ENCODE peak calls at places on chromosomes 1 and 21, in six cellular contexts. W is Karpas-422, X is fibroblast of lung, B is IMR-90, H is body of pancreas, D is bronchial epithelial cell. K is an unnamed sample. For H3K36me3 and H3K27me3, the result is how much of the 10 kb centered on the place peaks cover.

GRCh38 chr1:148354284-148354869 is 128.7 kb downstream of the PPIAL4G start:
- DNase-seq in W (no peak), D (no peak), B (no peak), X (no peak), H (no peak), K (peak)

GRCh38 chr1:236016083-236016482 is 48.8 kb downstream of the NID1 start:
- DNase-seq in X (peak), W (no peak), D (no peak), B (peak), H (peak), K (no peak)

GRCh38 chr1:61332196-61332753 is 249.9 kb downstream of the NFIA start:
- DNase-seq in W (no peak), X (no peak), H (no peak), B (no peak), D (no peak), K (no peak)

GRCh38 chr1:52635321-52636089 is 2.5 kb downstream of the SHISAL2A start:
- DNase-seq in W (no peak), X (no peak), H (no peak), B (no peak), D (peak), K (no peak)

GRCh38 chr1:72282271-72282656 is at the start of gene NEGR1:
- DNase-seq in W (no peak), D (peak), H (peak), B (peak), X (peak), K (peak)

GRCh38 chr1:197144570-197145325 is 1.7 kb downstream of the ASPM start:
- DNase-seq in D (peak), H (no peak), X (peak), B (peak), W (peak), K (no peak)

GRCh38 chr1:77948841-77949424 is 29.9 kb downstream of the FUBP1 start:
- DNase-seq in W (no peak), D (peak), B (peak), X (peak), H (peak), K (no peak)

GRCh38 chr1:37755290-37755689 is 9.6 kb downstream of the EPHA10 start:
- DNase-seq in W (no peak), D (peak), H (no peak), B (no peak), X (no peak), K (no peak)

GRCh38 chr1:16724718-16725438 is 15.4 kb upstream of the RNU1-4 start:
- DNase-seq in W (peak), D (no peak), X (no peak), H (no peak), B (no peak), K (peak)

GRCh38 chr1:10943991-10944730 is 68.3 kb upstream of the TARDBP start:
- DNase-seq in B (no peak), X (peak), W (no peak), H (peak), D (no peak), K (peak)

GRCh38 chr1:43590389-43590788 is 59.6 kb upstream of the KDM4A start:
- DNase-seq in W (peak), B (no peak), H (no peak), X (no peak), D (no peak), K (peak)

GRCh38 chr1:209398330-209398991 is 185.1 kb upstream of the CAMK1G start:
- DNase-seq in D (peak), W (no peak), X (peak), H (no peak), B (peak), K (no peak)

GRCh38 chr1:194833111-194833510 is 1646.7 kb upstream of the B3GALT2 start:
- DNase-seq in B (no peak), D (no peak), H (no peak), X (no peak), W (no peak), K (no peak)

GRCh38 chr21:35751171-35751570 is 309.2 kb downstream of the SETD4 start:
- DNase-seq in W (no peak), H (no peak), X (no peak), D (no peak), B (no peak), K (no peak)

GRCh38 chr1:156471496-156472490 is 28.8 kb downstream of the MEF2D start:
- DNase-seq in X (no peak), W (no peak), B (no peak), H (peak), D (no peak), K (peak)

GRCh38 chr1:150555198-150555970 is 6.2 kb downstream of the ADAMTSL4 start:
- DNase-seq in W (no peak), B (no peak), H (no peak), D (no peak), X (no peak), K (no peak)

GRCh38 chr1:85330206-85330605 is 53.8 kb upstream of the BCL10 start:
- DNase-seq in D (peak), H (no peak), X (peak), B (peak), W (no peak), K (peak)

GRCh38 chr1:55869050-55869449 is 653.9 kb upstream of the USP24 start:
- DNase-seq in X (no peak), W (no peak), D (no peak), H (peak), B (no peak), K (no peak)

GRCh38 chr1:109762821-109763645 is 690 bp downstream of the EPS8L3 start:
- DNase-seq in W (no peak), X (peak), D (peak), B (peak), H (peak), K (no peak)

GRCh38 chr21:30340714-30341573 is 3.5 kb upstream of the KRTAP27-1 start:
- DNase-seq in B (peak), W (peak), X (peak), D (peak), H (peak), K (peak)

GRCh38 chr1:179883739-179884138 is 1.7 kb downstream of the TOR1AIP1 start:
- DNase-seq in B (peak), X (no peak), D (peak), W (peak), H (no peak), K (peak)

GRCh38 chr1:45297604-45298356 is 28.9 kb upstream of the HPDL start:
- DNase-seq in X (no peak), W (no peak), H (no peak), B (no peak), D (no peak), K (no peak)

GRCh38 chr1:241639653-241640148 is 468 bp downstream of the CHML start:
- DNase-seq in H (no peak), X (peak), B (no peak), D (peak), W (no peak), K (peak)

GRCh38 chr1:248847956-248848561 is 10.0 kb downstream of the ZNF672 start:
- DNase-seq in H (no peak), B (no peak), X (no peak), D (no peak), W (no peak), K (no peak)

GRCh38 chr1:25484096-25484495 is 53.4 kb downstream of the MACO1 start:
- DNase-seq in W (no peak), X (no peak), D (no peak), B (no peak), H (peak), K (no peak)

GRCh38 chr1:154968731-154969130 is 1.8 kb downstream of the SHC1 start:
- DNase-seq in W (no peak), X (no peak), D (no peak), H (no peak), B (no peak), K (no peak)
- H3K4me3 ChIP-seq in W (no peak), X (peak), D (peak), H (no peak), B (peak), K (peak)

GRCh38 chr1:31003613-31004230 is 61.8 kb downstream of the PUM1 start:
- DNase-seq in X (no peak), B (no peak), D (no peak), H (no peak), W (no peak), K (no peak)
- H3K36me3 ChIP-seq in X (under half), B (under half), D (under half), H (under half), W (under half), K (under half)

GRCh38 chr1:19643113-19643512 is 998 bp upstream of the NBL1 start:
- DNase-seq in X (no peak), D (peak), W (no peak), B (no peak), H (no peak), K (peak)
- H3K27me3 ChIP-seq in X (under half), D (under half), W (under half), B (under half), H (under half), K (under half)

DNA sequence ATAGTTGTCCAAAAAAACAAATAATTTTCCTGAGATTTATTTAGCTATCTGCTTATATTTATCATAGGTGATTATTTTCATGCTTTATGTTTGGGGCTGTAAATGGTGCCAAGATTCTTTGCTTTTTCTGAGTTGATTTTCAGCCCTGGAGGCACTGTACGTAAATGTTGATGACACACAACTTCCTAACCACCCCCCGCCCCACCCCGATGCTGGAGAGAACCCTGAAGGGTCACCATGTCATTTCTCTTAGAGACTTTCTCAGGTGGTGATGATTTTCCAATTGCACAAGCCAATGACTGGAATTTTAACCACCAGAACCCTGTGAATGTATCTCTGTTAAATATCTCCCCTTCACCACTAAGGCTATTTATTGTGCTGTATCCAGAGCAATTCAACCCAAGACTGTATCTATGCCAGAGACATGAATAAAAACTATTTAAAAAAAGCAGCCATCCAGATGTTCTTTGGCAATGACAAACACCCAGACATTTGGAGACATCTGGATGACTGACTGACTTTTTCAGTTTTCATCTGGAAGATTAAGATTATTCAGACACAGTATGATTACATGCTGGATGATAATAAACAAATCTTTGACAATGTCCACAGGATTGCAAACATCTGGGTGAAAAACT is 346.0 kb downstream of the LMX1A start:
- DNase-seq in H (no peak), D (no peak), B (no peak), W (no peak), X (no peak), K (no peak)
- H3K4me3 ChIP-seq in H (no peak), D (no peak), B (no peak), W (no peak), X (no peak), K (no peak)

GRCh38 chr1:67256291-67257172 is 51.1 kb upstream of the IL12RB2 start:
- DNase-seq in D (peak), H (no peak), W (no peak), X (peak), B (no peak), K (no peak)
- H3K36me3 ChIP-seq in D (under half), H (under half), W (under half), X (under half), B (under half), K (under half)

DNA sequence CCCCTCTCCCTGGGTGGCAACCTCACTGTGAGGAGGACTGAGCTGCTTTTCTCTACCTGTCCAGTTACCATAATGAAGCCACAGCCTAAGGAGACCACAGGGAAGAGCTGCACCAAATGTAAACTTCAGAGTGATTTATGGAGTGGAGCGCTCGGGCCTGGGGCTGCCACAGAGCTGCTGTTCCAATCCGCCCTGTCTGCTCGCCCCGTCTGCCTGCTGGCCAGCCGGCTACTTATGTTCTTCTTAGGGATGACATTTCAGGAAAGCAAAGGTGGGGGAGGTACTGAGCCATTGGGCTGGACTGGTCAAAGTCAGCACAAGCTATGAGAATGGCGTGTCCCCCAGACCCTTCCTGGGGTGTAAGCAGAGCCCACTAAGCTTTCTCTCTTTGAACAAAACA is 17.9 kb downstream of the SYT6 start:
- DNase-seq in D (no peak), X (no peak), H (no peak), W (no peak), B (no peak), K (no peak)
- H3K27me3 ChIP-seq in D (under half), X (under half), H (under half), W (under half), B (under half), K (under half)

DNA sequence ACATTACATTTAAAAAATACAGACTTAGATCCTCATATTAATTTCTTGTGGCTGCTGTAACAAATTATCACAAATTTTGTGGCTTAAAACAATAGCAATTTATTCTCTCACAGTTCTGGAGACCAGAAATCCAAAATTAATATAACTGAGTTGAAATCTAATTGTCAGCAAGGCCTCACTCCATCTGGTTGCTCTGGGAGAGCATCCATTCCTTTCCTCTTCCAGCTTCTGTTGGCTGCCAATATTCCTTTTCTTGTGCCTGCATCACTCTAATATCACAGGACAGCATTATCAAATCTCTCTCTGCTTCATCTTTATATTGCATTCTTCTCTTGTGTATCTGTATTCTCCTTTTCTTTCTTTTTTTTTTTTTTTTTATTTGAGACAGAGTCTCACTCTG is 9.3 kb downstream of the SLC35A3 start:
- DNase-seq in D (no peak), X (no peak), W (no peak), H (no peak), B (no peak), K (no peak)
- H3K4me3 ChIP-seq in D (no peak), X (no peak), W (no peak), H (no peak), B (no peak), K (no peak)

GRCh38 chr1:54738244-54738643 is 22.6 kb downstream of the TTC4 start:
- DNase-seq in H (no peak), W (no peak), B (no peak), X (no peak), D (no peak), K (no peak)

GRCh38 chr1:54742262-54742661 is 22.1 kb downstream of the PARS2 start:
- DNase-seq in H (no peak), W (no peak), D (no peak), X (peak), B (peak), K (no peak)

GRCh38 chr1:54741531-54741930 is 22.8 kb downstream of the PARS2 start:
- DNase-seq in D (no peak), W (no peak), B (no peak), H (no peak), X (no peak), K (no peak)

GRCh38 chr1:54736685-54737084 is 21.0 kb downstream of the TTC4 start:
- DNase-seq in W (no peak), B (no peak), D (no peak), X (no peak), H (no peak), K (no peak)
- H3K36me3 ChIP-seq in W (under half), B (under half), D (under half), X (under half), H (under half), K (under half)